ENCODE peak calls at places on chromosomes 6 and 20, in ten cellular contexts. K is fibroblast of lung; N is heart left ventricle; W is Peyer's patch; I is esophagus muscularis mucosa; H is CD8-positive, alpha-beta T cell; S is endothelial cell of umbilical vein; Z is ascending aorta; L is HCT116; T is astrocyte. Q is an unnamed sample. For H3K4me1 and H3K9me3, the result is how much of the 10 kb centered on the place peaks cover.

GRCh38 chr6:143698759-143699750 is 21.3 kb downstream of the PHACTR2 start:
- DNase-seq in I (no peak), N (no peak), W (no peak), K (no peak), T (no peak), L (no peak), S (no peak), H (no peak), Z (no peak), Q (no peak)

GRCh38 chr6:95364016-95364604 is 213.2 kb upstream of the MANEA start:
- DNase-seq in H (no peak), T (no peak), S (no peak), K (peak), Z (no peak), W (no peak), I (no peak), N (no peak), L (peak), Q (no peak)

GRCh38 chr6:156828280-156828703 is 51.1 kb downstream of the ARID1B start:
- DNase-seq in W (no peak), I (no peak), S (no peak), Z (no peak), T (peak), N (peak), L (peak), K (peak), H (no peak), Q (no peak)

GRCh38 chr6:74505391-74505790 is 700.5 kb downstream of the COL12A1 start:
- DNase-seq in I (no peak), W (no peak), L (no peak), K (peak), T (no peak), N (no peak), S (no peak), H (no peak), Z (no peak), Q (no peak)

GRCh38 chr6:108673602-108674001 is 112.9 kb downstream of the FOXO3 start:
- DNase-seq in L (peak), N (no peak), T (no peak), I (no peak), H (no peak), Z (no peak), W (no peak), S (peak), K (no peak), Q (peak)

GRCh38 chr6:108133594-108134179 is 32.1 kb upstream of the NR2E1 start:
- DNase-seq in T (peak), Z (no peak), N (peak), W (no peak), L (peak), K (peak), H (no peak), I (no peak), S (peak), Q (peak)

GRCh38 chr6:165231177-165231576 is 78.2 kb downstream of the C6orf118 start:
- DNase-seq in S (no peak), L (no peak), T (peak), I (no peak), N (no peak), Z (no peak), K (no peak), H (no peak), W (no peak), Q (no peak)

GRCh38 chr6:79841577-79842381 is 105.6 kb downstream of the ELOVL4 start:
- DNase-seq in H (no peak), N (no peak), Z (no peak), W (no peak), L (no peak), T (no peak), I (no peak), S (no peak), K (no peak), Q (no peak)

GRCh38 chr6:39880521-39881048 is 53.7 kb downstream of the MOCS1 start:
- DNase-seq in W (no peak), T (no peak), N (no peak), H (no peak), I (no peak), S (no peak), L (no peak), K (no peak), Z (no peak), Q (no peak)

GRCh38 chr6:36985963-36986703 is at the start of gene MTCH1:
- DNase-seq in K (peak), Z (peak), N (peak), H (peak), L (peak), I (peak), S (peak), T (peak), W (peak), Q (peak)

GRCh38 chr6:13466304-13467215 is 20.8 kb downstream of the GFOD1 start:
- DNase-seq in K (peak), W (no peak), I (no peak), T (no peak), N (no peak), H (no peak), S (no peak), L (peak), Z (no peak), Q (no peak)

GRCh38 chr6:139008117-139008516 is 20.1 kb upstream of the REPS1 start:
- DNase-seq in T (no peak), W (no peak), N (no peak), Z (no peak), H (no peak), K (no peak), S (no peak), I (no peak), L (no peak), Q (no peak)

GRCh38 chr6:159931112-159931511 is 37.8 kb upstream of the IGF2R start:
- DNase-seq in Z (no peak), N (no peak), S (no peak), K (no peak), T (no peak), I (no peak), W (no peak), H (no peak), L (no peak), Q (no peak)

GRCh38 chr6:41373919-41374617 is 38.7 kb downstream of the NCR2 start:
- DNase-seq in W (no peak), T (no peak), K (no peak), N (no peak), L (no peak), Z (no peak), I (peak), S (no peak), H (no peak), Q (no peak)

GRCh38 chr20:16419138-16419715 is 154.0 kb downstream of the KIF16B start:
- DNase-seq in N (no peak), T (no peak), S (no peak), W (no peak), I (no peak), Z (no peak), L (no peak), H (no peak), K (no peak), Q (no peak)

GRCh38 chr6:56019973-56020372 is 144.6 kb upstream of the BMP5 start:
- DNase-seq in L (no peak), T (no peak), W (no peak), Z (no peak), K (no peak), S (no peak), H (no peak), I (no peak), N (no peak), Q (no peak)

DNA sequence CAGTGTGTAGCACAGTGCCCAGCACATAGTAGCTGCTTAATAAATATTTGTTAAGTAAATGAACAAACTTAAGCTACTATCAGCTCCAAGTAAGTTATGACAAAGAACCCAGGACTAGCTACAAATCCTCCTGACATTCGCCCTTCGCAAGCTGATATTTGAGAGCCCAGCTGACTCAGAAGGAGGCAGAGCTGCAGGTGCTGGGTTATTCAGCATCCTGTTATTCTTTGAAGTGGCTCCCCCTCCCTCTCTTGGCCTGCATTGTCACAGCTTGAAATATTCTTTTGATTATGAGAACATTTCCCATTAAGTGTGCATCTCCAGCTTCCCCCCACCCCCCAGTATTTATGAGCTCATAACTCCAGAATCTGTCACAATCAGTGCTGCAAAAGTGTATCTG is 78.8 kb upstream of the RALY start:
- DNase-seq in L (peak), S (peak), Z (no peak), K (peak), I (no peak), W (no peak), H (peak), N (no peak), T (peak), Q (no peak)
- TF ChIP-seq CTCF in L (no peak), S (no peak), Z (no peak), K (no peak), I (no peak), W (no peak), H (no peak), N (no peak), T (no peak), Q (no peak)

GRCh38 chr6:82910394-82910793 is 155.2 kb downstream of the UBE3D start:
- DNase-seq in I (no peak), Z (no peak), W (no peak), H (no peak), L (no peak), N (no peak), K (no peak), T (no peak), S (no peak), Q (no peak)

GRCh38 chr6:82909551-82909950 is 156.1 kb downstream of the UBE3D start:
- DNase-seq in I (no peak), H (no peak), K (no peak), W (no peak), N (no peak), Z (no peak), L (no peak), S (no peak), T (peak), Q (no peak)

GRCh38 chr6:82910818-82911217 is 154.8 kb downstream of the UBE3D start:
- DNase-seq in S (no peak), I (no peak), K (no peak), Z (no peak), H (no peak), N (no peak), L (no peak), W (no peak), T (no peak), Q (no peak)

GRCh38 chr6:82906951-82907350 is 158.7 kb downstream of the UBE3D start:
- DNase-seq in I (no peak), K (peak), W (no peak), S (peak), H (no peak), Z (no peak), L (no peak), T (peak), N (no peak), Q (no peak)

GRCh38 chr6:82908661-82909060 is 157.0 kb downstream of the UBE3D start:
- DNase-seq in N (no peak), W (no peak), K (no peak), Z (no peak), H (no peak), S (no peak), L (no peak), T (no peak), I (no peak), Q (peak)
- H3K4me1 ChIP-seq in N (under half), W (under half), K (under half), Z (under half), H (under half), S (under half), L (under half), T (under half), I (under half), Q (under half)

GRCh38 chr6:11272491-11273192 is 40.2 kb upstream of the NEDD9 start:
- DNase-seq in S (no peak), H (no peak), N (no peak), L (no peak), Z (no peak), W (no peak), K (no peak), I (no peak), T (no peak), Q (no peak)
- H3K9me3 ChIP-seq in S (under half), H (under half), N (under half), L (under half), Z (under half), W (under half), K (under half), I (under half), T (under half), Q (under half)

DNA sequence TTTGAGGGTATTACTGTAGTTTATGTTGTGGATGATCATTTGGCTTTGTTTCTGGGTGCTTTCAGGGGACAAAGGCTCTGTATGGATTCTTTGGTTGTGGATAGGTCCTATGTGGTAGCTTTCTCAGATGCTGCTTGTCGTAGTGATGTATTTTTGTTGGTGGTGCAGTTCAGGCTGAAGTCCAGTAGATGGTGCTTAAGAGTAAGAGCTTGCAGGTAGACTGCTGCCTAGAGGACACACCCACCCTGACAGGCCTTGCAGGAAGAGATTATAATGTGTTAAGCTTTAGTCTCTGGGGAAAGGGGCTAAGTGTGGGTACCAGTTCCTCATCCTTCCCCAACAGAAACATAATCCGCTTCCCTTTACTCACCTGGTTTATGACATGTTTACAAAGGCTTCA is 62.6 kb upstream of the ADGRB3 start:
- DNase-seq in L (no peak), S (no peak), I (no peak), T (no peak), H (no peak), Z (no peak), N (no peak), K (peak), W (no peak), Q (no peak)
- TF ChIP-seq CTCF in L (no peak), S (no peak), I (no peak), T (peak), H (no peak), Z (no peak), N (no peak), K (peak), W (no peak), Q (no peak)

DNA sequence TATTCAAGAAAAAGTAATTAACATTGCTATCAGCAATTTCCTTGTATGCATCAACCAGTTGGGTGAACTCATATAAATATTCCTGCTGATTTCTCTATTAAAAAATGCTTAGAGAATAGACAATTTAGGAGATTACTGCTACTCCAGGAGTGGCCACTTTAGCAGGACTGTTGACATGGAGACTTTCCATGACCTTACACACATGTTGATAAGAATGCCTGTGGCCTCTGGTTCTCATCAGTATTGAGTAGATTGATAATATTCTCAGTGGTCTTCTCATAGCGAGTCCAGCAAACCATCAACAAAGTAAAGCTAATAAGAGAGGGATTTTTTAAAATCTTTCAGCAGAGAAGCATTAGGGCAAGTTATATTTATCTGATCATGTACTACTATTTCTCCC is 208.4 kb upstream of the MARCKS start:
- DNase-seq in T (no peak), Z (no peak), I (no peak), H (no peak), K (no peak), L (no peak), N (no peak), W (no peak), S (no peak), Q (no peak)
- H3K4me1 ChIP-seq in T (under half), Z (under half), I (under half), H (under half), K (under half), L (under half), N (under half), W (under half), S (under half), Q (under half)

DNA sequence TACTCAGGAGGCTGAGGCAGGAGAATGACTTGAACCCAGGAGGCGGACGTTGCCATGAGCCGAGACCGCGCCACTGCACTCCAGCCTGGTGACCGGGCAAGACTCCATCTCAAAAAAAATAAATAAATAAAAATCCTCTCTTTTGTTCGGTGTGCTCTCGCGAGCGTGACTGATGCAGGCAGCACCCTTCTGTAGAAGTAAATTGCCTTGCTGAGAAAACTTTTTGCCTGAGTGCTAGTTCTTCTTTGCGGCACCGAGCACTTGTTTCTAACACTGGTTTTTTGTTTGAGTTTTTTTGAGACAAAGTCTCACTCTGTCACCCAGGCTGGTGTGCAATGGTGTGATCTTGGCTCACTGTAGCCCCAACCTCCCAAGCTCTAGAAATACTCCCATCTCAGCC is 30.5 kb downstream of the PLN start:
- DNase-seq in S (no peak), K (no peak), I (no peak), T (no peak), H (no peak), L (no peak), N (no peak), W (no peak), Z (no peak), Q (no peak)
- H3K9me3 ChIP-seq in S (under half), K (under half), I (half or more), T (under half), H (under half), L (under half), N (under half), W (under half), Z (under half), Q (half or more)

DNA sequence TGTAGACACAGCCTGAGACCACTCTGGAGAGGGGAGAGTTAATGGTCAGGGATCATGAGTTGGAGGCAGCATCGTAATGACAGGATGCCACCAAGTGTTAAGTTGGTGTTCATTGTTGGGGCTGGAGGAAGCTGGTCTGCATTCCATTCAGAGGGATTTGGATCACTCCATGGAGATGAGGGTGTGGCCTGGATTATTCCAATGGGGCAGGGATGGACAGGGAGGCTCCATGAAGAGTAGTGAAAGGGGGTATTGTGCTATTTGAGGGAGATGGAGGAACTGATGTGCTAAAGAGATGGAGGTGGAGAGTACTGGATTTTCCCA is 1.1 kb downstream of the SAPCD1 start:
- DNase-seq in T (peak), H (no peak), W (no peak), K (peak), L (no peak), Z (no peak), S (peak), N (no peak), I (no peak), Q (no peak)
- TF ChIP-seq CTCF in T (no peak), H (no peak), W (no peak), K (no peak), L (no peak), Z (no peak), S (no peak), N (peak), I (no peak), Q (no peak)